ENCODE peak calls at places on chromosome 1, in five cellular contexts. A, R, F, N and U are unnamed samples.

GRCh38 chr1:186980400-186980799 is 151.7 kb downstream of the PLA2G4A start:
- DNase-seq in F (no peak), N (no peak), A (no peak), R (no peak), U (no peak)

GRCh38 chr1:92476071-92476607 is 10.6 kb downstream of the GFI1 start:
- DNase-seq in A (peak), R (no peak), N (no peak), F (no peak), U (no peak)

GRCh38 chr1:29789910-29790247 is 553.6 kb downstream of the PTPRU start:
- DNase-seq in F (no peak), A (no peak), R (no peak), N (no peak), U (no peak)

GRCh38 chr1:1021010-1021845 is 1.3 kb downstream of the AGRN start:
- DNase-seq in N (no peak), A (no peak), R (peak), F (no peak), U (peak)

GRCh38 chr1:48532976-48533375 is 61.0 kb upstream of the SPATA6 start:
- DNase-seq in N (no peak), A (no peak), F (no peak), R (no peak), U (no peak)

GRCh38 chr1:59366352-59366751 is 69.5 kb downstream of the FGGY start:
- DNase-seq in F (no peak), R (peak), A (no peak), N (no peak), U (peak)

GRCh38 chr1:209643295-209644020 is 8.8 kb downstream of the LAMB3 start:
- DNase-seq in A (no peak), N (peak), R (peak), F (peak), U (peak)

GRCh38 chr1:17669866-17670451 is 85.2 kb upstream of the ACTL8 start:
- DNase-seq in A (no peak), F (no peak), N (peak), R (no peak), U (no peak)

GRCh38 chr1:46520063-46520911 is 30.7 kb downstream of the DMBX1 start:
- DNase-seq in A (no peak), F (no peak), R (peak), N (no peak), U (peak)

GRCh38 chr1:202241376-202242079 is 47.9 kb downstream of the LGR6 start:
- DNase-seq in N (peak), R (peak), A (no peak), F (no peak), U (no peak)

GRCh38 chr1:59434336-59434735 is 137.4 kb downstream of the FGGY start:
- DNase-seq in R (no peak), A (no peak), F (no peak), N (no peak), U (no peak)

GRCh38 chr1:47996406-47997226 is 569 bp downstream of the TRABD2B start:
- DNase-seq in A (no peak), N (peak), R (no peak), F (no peak), U (no peak)

GRCh38 chr1:233241782-233242181 is 53.7 kb downstream of the PCNX2 start:
- DNase-seq in A (no peak), F (no peak), N (no peak), R (no peak), U (no peak)

GRCh38 chr1:93738075-93738622 is 56.5 kb upstream of the BCAR3 start:
- DNase-seq in A (no peak), N (no peak), F (peak), R (peak), U (peak)

GRCh38 chr1:218754477-218754876 is 409.3 kb downstream of the TGFB2 start:
- DNase-seq in R (no peak), N (no peak), A (no peak), F (no peak), U (no peak)

GRCh38 chr1:221161571-221162041 is 282.4 kb downstream of the HLX start:
- DNase-seq in F (no peak), R (no peak), A (no peak), N (peak), U (peak)

GRCh38 chr1:42998381-42998780 is 39.7 kb upstream of the SLC2A1 start:
- DNase-seq in N (no peak), A (no peak), F (no peak), R (no peak), U (no peak)

GRCh38 chr1:94672001-94672400 is 130.4 kb upstream of the F3 start:
- DNase-seq in R (no peak), N (no peak), A (no peak), F (no peak), U (no peak)

GRCh38 chr1:10056599-10056987 is 23.8 kb downstream of the UBE4B start:
- DNase-seq in R (no peak), A (no peak), N (no peak), F (no peak), U (no peak)

GRCh38 chr1:211596418-211597181 is 17.6 kb upstream of the SLC30A1 start:
- DNase-seq in R (no peak), A (no peak), N (no peak), F (no peak), U (no peak)

DNA sequence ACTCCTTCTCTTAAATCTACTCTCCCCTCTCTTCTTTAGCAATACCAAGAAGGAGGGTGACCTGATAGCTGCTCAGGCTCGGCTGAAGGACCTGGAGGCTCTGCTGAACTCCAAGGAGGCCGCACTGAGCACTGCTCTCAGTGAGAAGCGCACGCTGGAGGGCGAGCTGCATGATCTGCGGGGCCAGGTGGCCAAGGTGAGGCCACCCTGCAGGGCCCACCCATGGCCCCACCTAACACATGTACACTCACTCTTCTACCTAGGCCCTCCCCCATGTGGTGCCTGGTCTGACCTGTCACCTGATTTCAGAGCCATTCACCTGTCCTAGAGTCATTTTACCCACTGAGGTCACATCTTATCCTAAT is 16.0 kb downstream of the LMNA start:
- DNase-seq in N (no peak), R (no peak), A (no peak), F (no peak), U (no peak)
- TF ChIP-seq CTCF in N (no peak), R (peak), A (no peak), F (no peak), U (no peak)

GRCh38 chr1:248618878-248619277 is 16.0 kb downstream of the OR2T11 start:
- DNase-seq in R (no peak), F (no peak), N (peak), A (no peak), U (peak)
- TF ChIP-seq CTCF in R (peak), F (peak), N (peak), A (peak), U (peak)

GRCh38 chr1:91244737-91245136 is 159.9 kb downstream of the HFM1 start:
- DNase-seq in A (no peak), N (no peak), F (no peak), R (no peak), U (no peak)
- TF ChIP-seq CTCF in A (no peak), N (no peak), F (no peak), R (no peak), U (peak)

DNA sequence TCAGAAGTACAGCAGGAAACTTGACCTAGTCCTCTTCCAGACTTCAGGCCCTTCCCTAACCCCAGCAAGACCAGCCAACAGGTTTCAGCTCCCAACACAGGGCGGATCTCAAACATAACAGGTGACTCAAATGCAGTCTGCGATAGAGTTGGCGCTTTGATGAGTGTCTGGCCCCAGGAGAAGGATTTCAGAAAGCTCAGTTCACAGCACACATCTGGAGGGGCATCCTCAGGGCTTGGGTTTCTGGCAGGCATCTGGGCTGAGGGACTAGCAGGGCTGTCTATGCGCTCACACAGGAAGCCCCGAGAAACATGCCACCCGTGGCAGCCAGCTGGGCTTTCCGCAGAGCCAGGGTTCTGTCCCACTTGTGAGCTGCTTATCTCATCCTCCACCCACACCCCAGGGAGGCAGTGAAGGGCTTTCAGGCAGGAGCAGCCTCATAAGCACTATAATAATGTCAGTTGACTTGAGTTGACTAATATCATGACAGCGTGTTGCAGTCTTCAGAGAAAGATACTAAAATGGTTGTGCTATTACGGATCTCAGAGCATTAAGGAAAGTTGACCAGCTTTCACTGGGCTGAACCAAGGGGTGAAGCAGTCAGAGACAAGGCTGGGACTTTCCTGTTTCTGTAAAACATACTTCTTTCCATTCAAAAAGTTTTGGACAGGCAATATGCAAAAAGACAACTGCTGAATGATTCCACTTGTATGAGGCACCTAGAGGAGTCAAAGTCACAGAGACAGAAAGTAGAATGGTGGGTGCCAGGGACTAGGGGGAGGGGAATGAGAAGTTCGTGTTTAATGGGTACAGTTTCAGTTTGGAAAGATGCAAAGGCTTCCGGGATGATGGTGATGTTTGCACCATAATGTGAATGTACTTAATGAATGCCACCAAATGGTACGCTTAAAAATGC is 233.0 kb upstream of the IRF2BP2 start:
- DNase-seq in N (no peak), F (no peak), A (peak), R (no peak), U (no peak)
- TF ChIP-seq CTCF in N (no peak), F (no peak), A (no peak), R (no peak), U (no peak)

GRCh38 chr1:64469977-64470669 is at the start of gene CACHD1:
- DNase-seq in F (no peak), N (peak), R (peak), A (peak), U (peak)
- TF ChIP-seq CTCF in F (no peak), N (peak), R (no peak), A (no peak), U (peak)

DNA sequence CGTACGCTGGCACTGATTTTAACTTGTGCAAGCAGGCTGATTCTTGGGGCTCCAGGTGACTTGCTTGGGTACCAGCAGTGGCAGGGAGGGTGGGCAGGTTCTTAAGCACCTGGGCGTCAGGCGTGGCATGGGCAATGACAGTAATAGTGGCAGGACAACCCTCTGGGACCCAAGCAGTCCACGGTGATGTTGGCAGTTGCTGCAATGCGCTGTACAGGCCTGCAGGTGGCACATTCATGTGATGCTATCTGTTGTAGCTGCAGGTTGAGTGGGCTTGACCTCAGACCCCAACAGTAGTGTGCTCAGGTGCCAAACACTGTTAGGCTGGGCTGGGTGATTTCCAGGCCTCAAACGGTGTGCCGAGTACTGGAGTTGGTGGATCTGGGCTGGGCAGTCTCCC is 10.2 kb upstream of the OR10J4 start:
- DNase-seq in A (no peak), R (no peak), N (no peak), F (no peak), U (no peak)
- TF ChIP-seq CTCF in A (peak), R (no peak), N (no peak), F (no peak), U (peak)

GRCh38 chr1:35832515-35832914 is 24.7 kb downstream of the AGO4 start:
- DNase-seq in F (no peak), N (no peak), R (no peak), A (no peak), U (no peak)
- TF ChIP-seq CTCF in F (no peak), N (no peak), R (no peak), A (no peak), U (no peak)